ENCODE peak calls at places on chromosomes 11 and 22, in ten cellular contexts. N is H1; T is astrocyte of the hippocampus; P is central memory CD8-positive, alpha-beta T cell; J is SK-MEL-5; W is endothelial cell; M is fibroblast of mammary gland; S is kidney; O is K562; A is GM10248. G is an unnamed sample.

GRCh38 chr11:4881860-4882500 is at the start of gene OR51T1:
- DNase-seq in N (no peak), T (peak; percentile 3), P (no peak), J (no peak), W (no peak), M (peak; percentile 31), S (no peak), O (peak; percentile 32), A (no peak), G (no peak)

GRCh38 chr11:24592342-24592741 is 95.5 kb downstream of the LUZP2 start:
- DNase-seq in N (no peak), T (no peak), P (no peak), J (no peak), W (no peak), M (no peak), S (no peak), O (no peak), A (no peak), G (no peak)

GRCh38 chr11:104668797-104669463 is 229.3 kb downstream of the CASP12 start:
- DNase-seq in N (no peak), T (peak; percentile 90), P (no peak), J (peak; percentile 52), W (no peak), M (peak; percentile 92), S (no peak), O (no peak), A (no peak), G (no peak)

GRCh38 chr11:29006668-29007067 is 898.5 kb downstream of the METTL15 start:
- DNase-seq in N (no peak), T (no peak), P (no peak), J (no peak), W (no peak), M (no peak), S (no peak), O (no peak), A (no peak), G (no peak)

GRCh38 chr22:50105529-50106100 is 15.8 kb downstream of the MOV10L1 start:
- DNase-seq in N (no peak), T (no peak), P (no peak), J (no peak), W (no peak), M (peak; percentile 18), S (no peak), O (no peak), A (peak; percentile 59), G (no peak)

GRCh38 chr22:38401336-38402084 is 53.5 kb downstream of the KCNJ4 start:
- DNase-seq in N (no peak), T (no peak), P (no peak), J (no peak), W (no peak), M (no peak), S (peak; percentile 72), O (no peak), A (no peak), G (no peak)

GRCh38 chr11:112525270-112525669 is 264.6 kb upstream of the PLET1 start:
- DNase-seq in N (no peak), T (peak; percentile 23), P (no peak), J (no peak), W (no peak), M (peak; percentile 8), S (no peak), O (no peak), A (no peak), G (no peak)

GRCh38 chr11:3855808-3856491 is 486 bp downstream of the STIM1 start:
- DNase-seq in N (no peak), T (peak; percentile 56), P (no peak), J (peak; percentile 28), W (peak; percentile 47), M (no peak), S (peak; percentile 89), O (peak; percentile 49), A (no peak), G (no peak)

GRCh38 chr11:128336203-128336602 is 251.2 kb downstream of the ETS1 start:
- DNase-seq in N (no peak), T (no peak), P (no peak), J (no peak), W (no peak), M (peak; percentile 85), S (peak; percentile 93), O (no peak), A (no peak), G (no peak)

GRCh38 chr11:44651535-44652130 is 75.1 kb upstream of the TSPAN18 start:
- DNase-seq in N (no peak), T (no peak), P (no peak), J (no peak), W (no peak), M (no peak), S (no peak), O (no peak), A (no peak), G (no peak)

GRCh38 chr22:50620861-50621490 is 7.0 kb downstream of the ARSA start:
- DNase-seq in N (no peak), T (no peak), P (peak; percentile 57), J (no peak), W (no peak), M (peak; percentile 17), S (peak; percentile 73), O (no peak), A (peak; percentile 62), G (no peak)

GRCh38 chr11:72969894-72970335 is 155.7 kb downstream of the ATG16L2 start:
- DNase-seq in N (no peak), T (peak; percentile 54), P (no peak), J (no peak), W (no peak), M (peak; percentile 88), S (no peak), O (no peak), A (peak; percentile 46), G (no peak)

GRCh38 chr11:123137496-123138270 is 57.4 kb downstream of the CLMP start:
- DNase-seq in N (peak; percentile 34), T (peak; percentile 69), P (no peak), J (no peak), W (peak; percentile 27), M (peak; percentile 87), S (peak; percentile 97), O (no peak), A (peak; percentile 25), G (no peak)

GRCh38 chr11:68033708-68034045 is 3.2 kb downstream of the NDUFS8 start:
- DNase-seq in N (no peak), T (peak; percentile 36), P (no peak), J (no peak), W (no peak), M (no peak), S (no peak), O (no peak), A (no peak), G (no peak)

GRCh38 chr11:12639388-12639787 is 34.8 kb upstream of the TEAD1 start:
- DNase-seq in N (no peak), T (no peak), P (no peak), J (no peak), W (no peak), M (no peak), S (no peak), O (no peak), A (no peak), G (no peak)

GRCh38 chr11:116035972-116036371 is 531.8 kb upstream of the CADM1 start:
- DNase-seq in N (no peak), T (no peak), P (no peak), J (no peak), W (no peak), M (no peak), S (no peak), O (no peak), A (peak; percentile 2), G (no peak)